ENCODE peak calls at places on chromosomes 3 and 15, in seven cellular contexts. I is effector memory CD4-positive, alpha-beta T cell; O is uterus; E is AG09309; Q is DND-41; W is fibroblast of mammary gland; K is thyroid gland. C is an unnamed sample.

GRCh38 chr15:76996526-76997401 is 1.8 kb downstream of the PSTPIP1 start:
- DNase-seq in E (no peak), O (no peak), K (no peak), I (peak; percentile 47), Q (no peak), W (peak; percentile 50), C (no peak)

GRCh38 chr15:62087671-62088360 is 21.0 kb downstream of the C2CD4A start:
- DNase-seq in O (no peak), E (no peak), Q (no peak), K (no peak), I (no peak), W (peak; percentile 67), C (no peak)

GRCh38 chr3:33940149-33940548 is 141.7 kb downstream of the PDCD6IP start:
- DNase-seq in I (no peak), Q (no peak), W (peak; percentile 55), K (no peak), O (no peak), E (no peak), C (no peak)

GRCh38 chr15:84657748-84658079 is 285 bp downstream of the NMB start:
- DNase-seq in Q (no peak), I (no peak), K (no peak), W (no peak), O (peak; percentile 22), E (no peak), C (no peak)

GRCh38 chr3:125322166-125322565 is 53.0 kb downstream of the ZNF148 start:
- DNase-seq in O (no peak), Q (no peak), K (no peak), E (no peak), W (peak; percentile 90), I (no peak), C (no peak)

GRCh38 chr3:183161552-183162345 is 785 bp downstream of the LAMP3 start:
- DNase-seq in O (no peak), Q (no peak), W (no peak), I (no peak), E (no peak), K (peak; percentile 41), C (peak; percentile 88)

GRCh38 chr15:70197318-70197944 is 99.7 kb upstream of the TLE3 start:
- DNase-seq in E (no peak), K (no peak), O (no peak), W (no peak), Q (no peak), I (no peak), C (peak; percentile 45)

GRCh38 chr15:49163678-49164077 is 6.4 kb upstream of the GALK2 start:
- DNase-seq in K (no peak), E (no peak), O (no peak), Q (no peak), W (peak; percentile 23), I (no peak), C (no peak)

GRCh38 chr3:106176734-106177133 is 307.9 kb upstream of the CBLB start:
- DNase-seq in O (no peak), Q (peak; percentile 35), K (no peak), W (peak; percentile 12), E (no peak), I (no peak), C (no peak)

GRCh38 chr3:170079466-170080165 is 41.8 kb downstream of the GPR160 start:
- DNase-seq in W (no peak), E (no peak), Q (no peak), K (no peak), O (no peak), I (no peak), C (no peak)

GRCh38 chr15:59169337-59169736 is 37.3 kb upstream of the LDHAL6B start:
- DNase-seq in I (no peak), K (no peak), O (no peak), Q (no peak), W (peak; percentile 95), E (peak; percentile 78), C (no peak)

GRCh38 chr15:81069909-81070308 is 64.2 kb upstream of the CFAP161 start:
- DNase-seq in E (no peak), K (no peak), Q (no peak), O (no peak), I (no peak), W (no peak), C (no peak)

GRCh38 chr15:82916161-82916952 is 36.2 kb downstream of the HOMER2 start:
- DNase-seq in W (no peak), I (no peak), K (peak; percentile 40), E (no peak), Q (no peak), O (no peak), C (no peak)

GRCh38 chr3:114519415-114519814 is 225.6 kb downstream of the TIGIT start:
- DNase-seq in O (no peak), Q (no peak), E (no peak), I (no peak), K (peak; percentile 19), W (peak; percentile 61), C (peak; percentile 70)

GRCh38 chr15:101158166-101159095 is 93.4 kb downstream of the CHSY1 start:
- DNase-seq in K (no peak), E (no peak), O (no peak), I (no peak), W (no peak), Q (no peak), C (peak; percentile 51)

GRCh38 chr3:33008282-33008681 is 56.8 kb downstream of the CCR4 start:
- DNase-seq in E (no peak), I (no peak), O (no peak), W (no peak), K (no peak), Q (peak; percentile 27), C (no peak)

GRCh38 chr3:57927916-57928315 is 80.3 kb upstream of the FLNB start:
- DNase-seq in I (no peak), O (no peak), K (no peak), Q (no peak), E (no peak), W (peak; percentile 52), C (no peak)

GRCh38 chr3:57929988-57930387 is 78.2 kb upstream of the FLNB start:
- DNase-seq in K (no peak), E (no peak), I (no peak), O (no peak), W (no peak), Q (no peak), C (no peak)

GRCh38 chr3:57927166-57927565 is 81.1 kb upstream of the FLNB start:
- DNase-seq in O (no peak), Q (no peak), W (no peak), I (no peak), K (no peak), E (no peak), C (no peak)

GRCh38 chr3:57933589-57933988 is 74.6 kb upstream of the FLNB start:
- DNase-seq in K (no peak), Q (no peak), W (no peak), O (no peak), I (no peak), E (no peak), C (no peak)

GRCh38 chr3:57928511-57928910 is 79.7 kb upstream of the FLNB start:
- DNase-seq in O (no peak), Q (no peak), W (no peak), E (no peak), K (no peak), I (no peak), C (no peak)
- H3K4me3 ChIP-seq in O (no peak overlapping the region), Q (no peak overlapping the region), W (no peak overlapping the region), E (no peak overlapping the region), K (no peak overlapping the region), I (no peak overlapping the region), C (no peak overlapping the region)

GRCh38 chr3:116927918-116928317 is 218.3 kb downstream of the TUSC7 start:
- DNase-seq in W (no peak), I (no peak), K (no peak), Q (no peak), O (no peak), E (no peak), C (peak; percentile 60)

GRCh38 chr3:116930786-116931185 is 221.2 kb downstream of the TUSC7 start:
- DNase-seq in K (no peak), I (no peak), E (no peak), O (no peak), Q (no peak), W (peak; percentile 25), C (no peak)

GRCh38 chr3:116929534-116930222 is 220.1 kb downstream of the TUSC7 start:
- DNase-seq in Q (no peak), W (peak; percentile 30), K (no peak), E (no peak), I (no peak), O (no peak), C (no peak)
- H3K4me3 ChIP-seq in Q (no peak overlapping the region), W (no peak overlapping the region), K (no peak overlapping the region), E (no peak overlapping the region), I (no peak overlapping the region), O (no peak overlapping the region), C (no peak overlapping the region)

GRCh38 chr3:98325055-98325454 is 28.6 kb upstream of the OR5K4 start:
- DNase-seq in I (no peak), O (no peak), Q (no peak), W (no peak), K (peak; percentile 14), E (no peak), C (peak; percentile 51)
- H3K4me3 ChIP-seq in I (no peak overlapping the region), O (no peak overlapping the region), Q (no peak overlapping the region), W (no peak overlapping the region), K (no peak overlapping the region), E (no peak overlapping the region), C (no peak overlapping the region)

DNA sequence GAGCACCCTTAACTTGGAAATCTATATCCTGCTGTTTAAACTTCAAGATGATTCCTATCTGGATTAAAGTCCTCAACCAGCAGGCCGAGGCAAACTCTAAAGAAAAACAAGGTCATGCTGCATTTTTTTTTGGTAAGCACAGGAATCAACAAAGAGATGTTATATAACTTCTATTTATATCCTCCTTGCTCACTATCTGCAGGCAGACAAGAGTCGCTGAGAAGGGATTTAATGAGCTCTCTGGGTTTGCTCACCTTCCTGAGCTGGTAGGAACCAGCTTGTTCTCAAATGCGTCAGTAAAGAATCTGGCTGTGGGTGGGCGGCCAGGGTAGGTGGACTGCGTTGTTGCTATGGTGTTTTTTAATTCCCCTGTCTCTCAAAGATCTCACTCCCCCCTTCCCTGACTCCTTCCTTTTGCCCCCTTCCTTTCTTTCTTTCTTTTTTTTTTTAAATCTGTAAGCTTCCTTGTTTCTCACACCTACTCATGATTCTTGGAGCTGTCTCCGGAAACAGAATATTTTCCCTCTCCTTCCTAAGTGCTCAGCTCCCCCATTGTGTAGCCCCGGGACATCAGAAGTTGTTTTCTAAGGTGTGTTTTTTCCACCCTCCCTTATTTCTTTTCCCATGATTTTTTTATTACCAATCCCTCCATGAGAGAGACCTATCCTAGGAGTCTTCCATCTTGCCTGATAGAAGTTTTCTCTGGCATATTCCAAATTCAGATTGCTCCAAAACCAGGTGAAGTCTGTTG is 228.8 kb upstream of the BHLHE40 start:
- DNase-seq in Q (no peak), O (peak; percentile 86), K (peak; percentile 46), W (peak; percentile 48), E (peak; percentile 75), I (peak; percentile 41), C (no peak)
- H3K4me3 ChIP-seq in Q (no peak overlapping the region), O (no peak overlapping the region), K (no peak overlapping the region), W (no peak overlapping the region), E (no peak overlapping the region), I (no peak overlapping the region), C (no peak overlapping the region)

GRCh38 chr15:65920121-65920520 is 50.8 kb downstream of the RAB11A start:
- DNase-seq in I (no peak), K (no peak), Q (no peak), O (no peak), W (no peak), E (no peak), C (no peak)
- H3K4me3 ChIP-seq in I (no peak overlapping the region), K (no peak overlapping the region), Q (no peak overlapping the region), O (no peak overlapping the region), W (no peak overlapping the region), E (no peak overlapping the region), C (no peak overlapping the region)

C was measured in endodermal cell.